ENCODE peak calls at places on chromosomes 11 and 22, in ten cellular contexts. One of them, this sample, is unnamed.

GRCh38 chr11:2387266-2387982 is 10.3 kb downstream of the CD81 start:
- DNase-seq in ELF-1: no peak
- DNase-seq in mesenteric fat pad: no peak
- DNase-seq in mammary epithelial cell: no peak
- DNase-seq in GM19239: no peak
- DNase-seq in cardiac muscle cell: no peak
- DNase-seq in heart right ventricle: no peak
- DNase-seq in stimulated activated CD4-positive, alpha-beta T cell treated with anti-CD3 and anti-CD28 coated beads, Interleukin-2, amount 100 ng/mL, for 48 hours: no peak
- DNase-seq in GM23248: peak; percentile 60
- DNase-seq in COR-L47: peak; percentile 32
- DNase-seq in this sample: no peak

GRCh38 chr11:60989108-60989650 is 17.7 kb downstream of the CD6 start:
- DNase-seq in ELF-1: no peak
- DNase-seq in mesenteric fat pad: no peak
- DNase-seq in mammary epithelial cell: no peak
- DNase-seq in GM19239: no peak
- DNase-seq in cardiac muscle cell: no peak
- DNase-seq in heart right ventricle: no peak
- DNase-seq in stimulated activated CD4-positive, alpha-beta T cell treated with anti-CD3 and anti-CD28 coated beads, Interleukin-2, amount 100 ng/mL, for 48 hours: no peak
- DNase-seq in GM23248: no peak
- DNase-seq in COR-L47: no peak
- DNase-seq in this sample: no peak

GRCh38 chr11:111045874-111046273 is 199.7 kb upstream of the POU2AF2 start:
- DNase-seq in ELF-1: no peak
- DNase-seq in mesenteric fat pad: no peak
- DNase-seq in mammary epithelial cell: no peak
- DNase-seq in GM19239: no peak
- DNase-seq in cardiac muscle cell: no peak
- DNase-seq in heart right ventricle: no peak
- DNase-seq in stimulated activated CD4-positive, alpha-beta T cell treated with anti-CD3 and anti-CD28 coated beads, Interleukin-2, amount 100 ng/mL, for 48 hours: no peak
- DNase-seq in GM23248: peak; percentile 7
- DNase-seq in COR-L47: no peak
- DNase-seq in this sample: no peak

GRCh38 chr11:126378763-126379162 is 23.3 kb downstream of the ST3GAL4 start:
- DNase-seq in ELF-1: no peak
- DNase-seq in mesenteric fat pad: no peak
- DNase-seq in mammary epithelial cell: no peak
- DNase-seq in GM19239: no peak
- DNase-seq in cardiac muscle cell: no peak
- DNase-seq in heart right ventricle: no peak
- DNase-seq in stimulated activated CD4-positive, alpha-beta T cell treated with anti-CD3 and anti-CD28 coated beads, Interleukin-2, amount 100 ng/mL, for 48 hours: no peak
- DNase-seq in GM23248: no peak
- DNase-seq in COR-L47: no peak
- DNase-seq in this sample: no peak

GRCh38 chr11:1660025-1660867 is 30.7 kb downstream of the KRTAP5-5 start:
- DNase-seq in ELF-1: no peak
- DNase-seq in mesenteric fat pad: peak; percentile 64
- DNase-seq in mammary epithelial cell: no peak
- DNase-seq in GM19239: no peak
- DNase-seq in cardiac muscle cell: no peak
- DNase-seq in heart right ventricle: no peak
- DNase-seq in stimulated activated CD4-positive, alpha-beta T cell treated with anti-CD3 and anti-CD28 coated beads, Interleukin-2, amount 100 ng/mL, for 48 hours: no peak
- DNase-seq in GM23248: no peak
- DNase-seq in COR-L47: no peak
- DNase-seq in this sample: no peak

GRCh38 chr22:38943181-38943580 is 14.2 kb upstream of the APOBEC3A start:
- DNase-seq in ELF-1: no peak
- DNase-seq in mesenteric fat pad: no peak
- DNase-seq in mammary epithelial cell: no peak
- DNase-seq in GM19239: no peak
- DNase-seq in cardiac muscle cell: no peak
- DNase-seq in heart right ventricle: no peak
- DNase-seq in stimulated activated CD4-positive, alpha-beta T cell treated with anti-CD3 and anti-CD28 coated beads, Interleukin-2, amount 100 ng/mL, for 48 hours: no peak
- DNase-seq in GM23248: no peak
- DNase-seq in COR-L47: no peak
- DNase-seq in this sample: no peak

GRCh38 chr11:119512373-119512772 is 89.4 kb upstream of the THY1 start:
- DNase-seq in ELF-1: no peak
- DNase-seq in mesenteric fat pad: no peak
- DNase-seq in mammary epithelial cell: no peak
- DNase-seq in GM19239: no peak
- DNase-seq in cardiac muscle cell: no peak
- DNase-seq in heart right ventricle: no peak
- DNase-seq in stimulated activated CD4-positive, alpha-beta T cell treated with anti-CD3 and anti-CD28 coated beads, Interleukin-2, amount 100 ng/mL, for 48 hours: no peak
- DNase-seq in GM23248: no peak
- DNase-seq in COR-L47: no peak
- DNase-seq in this sample: no peak

GRCh38 chr22:48570912-48571311 is 1256.8 kb downstream of the BRD1 start:
- DNase-seq in ELF-1: no peak
- DNase-seq in mesenteric fat pad: no peak
- DNase-seq in mammary epithelial cell: no peak
- DNase-seq in GM19239: no peak
- DNase-seq in cardiac muscle cell: no peak
- DNase-seq in heart right ventricle: no peak
- DNase-seq in stimulated activated CD4-positive, alpha-beta T cell treated with anti-CD3 and anti-CD28 coated beads, Interleukin-2, amount 100 ng/mL, for 48 hours: no peak
- DNase-seq in GM23248: no peak
- DNase-seq in COR-L47: no peak
- DNase-seq in this sample: no peak

GRCh38 chr11:72319261-72319660 is 75.3 kb upstream of the PHOX2A start:
- DNase-seq in ELF-1: no peak
- DNase-seq in mesenteric fat pad: no peak
- DNase-seq in mammary epithelial cell: no peak
- DNase-seq in GM19239: no peak
- DNase-seq in cardiac muscle cell: no peak
- DNase-seq in heart right ventricle: no peak
- DNase-seq in stimulated activated CD4-positive, alpha-beta T cell treated with anti-CD3 and anti-CD28 coated beads, Interleukin-2, amount 100 ng/mL, for 48 hours: no peak
- DNase-seq in GM23248: no peak
- DNase-seq in COR-L47: no peak
- DNase-seq in this sample: no peak

GRCh38 chr22:43812890-43813289 is 785 bp upstream of the EFCAB6 start:
- DNase-seq in ELF-1: no peak
- DNase-seq in mesenteric fat pad: no peak
- DNase-seq in mammary epithelial cell: no peak
- DNase-seq in GM19239: no peak
- DNase-seq in cardiac muscle cell: no peak
- DNase-seq in heart right ventricle: no peak
- DNase-seq in stimulated activated CD4-positive, alpha-beta T cell treated with anti-CD3 and anti-CD28 coated beads, Interleukin-2, amount 100 ng/mL, for 48 hours: no peak
- DNase-seq in GM23248: no peak
- DNase-seq in COR-L47: no peak
- DNase-seq in this sample: no peak

GRCh38 chr11:71188886-71189767 is 63.2 kb downstream of the SHANK2 start:
- DNase-seq in ELF-1: no peak
- DNase-seq in mesenteric fat pad: no peak
- DNase-seq in mammary epithelial cell: no peak
- DNase-seq in GM19239: no peak
- DNase-seq in cardiac muscle cell: no peak
- DNase-seq in heart right ventricle: no peak
- DNase-seq in stimulated activated CD4-positive, alpha-beta T cell treated with anti-CD3 and anti-CD28 coated beads, Interleukin-2, amount 100 ng/mL, for 48 hours: no peak
- DNase-seq in GM23248: no peak
- DNase-seq in COR-L47: no peak
- DNase-seq in this sample: no peak

GRCh38 chr22:25898707-25899365 is 156.8 kb downstream of the MYO18B start:
- DNase-seq in ELF-1: peak; percentile 11
- DNase-seq in mesenteric fat pad: no peak
- DNase-seq in mammary epithelial cell: no peak
- DNase-seq in GM19239: no peak
- DNase-seq in cardiac muscle cell: peak; percentile 26
- DNase-seq in heart right ventricle: no peak
- DNase-seq in stimulated activated CD4-positive, alpha-beta T cell treated with anti-CD3 and anti-CD28 coated beads, Interleukin-2, amount 100 ng/mL, for 48 hours: no peak
- DNase-seq in GM23248: no peak
- DNase-seq in COR-L47: no peak
- DNase-seq in this sample: no peak

GRCh38 chr11:74090701-74091100 is 80.1 kb downstream of the C2CD3 start:
- DNase-seq in ELF-1: peak; percentile 8
- DNase-seq in mesenteric fat pad: no peak
- DNase-seq in mammary epithelial cell: no peak
- DNase-seq in GM19239: no peak
- DNase-seq in cardiac muscle cell: no peak
- DNase-seq in heart right ventricle: no peak
- DNase-seq in stimulated activated CD4-positive, alpha-beta T cell treated with anti-CD3 and anti-CD28 coated beads, Interleukin-2, amount 100 ng/mL, for 48 hours: no peak
- DNase-seq in GM23248: peak; percentile 1
- DNase-seq in COR-L47: no peak
- DNase-seq in this sample: no peak

GRCh38 chr11:133942594-133942993 is 14.2 kb downstream of the IGSF9B start:
- DNase-seq in ELF-1: no peak
- DNase-seq in mesenteric fat pad: no peak
- DNase-seq in mammary epithelial cell: no peak
- DNase-seq in GM19239: no peak
- DNase-seq in cardiac muscle cell: no peak
- DNase-seq in heart right ventricle: no peak
- DNase-seq in stimulated activated CD4-positive, alpha-beta T cell treated with anti-CD3 and anti-CD28 coated beads, Interleukin-2, amount 100 ng/mL, for 48 hours: no peak
- DNase-seq in GM23248: no peak
- DNase-seq in COR-L47: no peak
- DNase-seq in this sample: no peak

GRCh38 chr11:12868315-12869073 is 140.6 kb upstream of the RASSF10 start:
- DNase-seq in ELF-1: no peak
- DNase-seq in mesenteric fat pad: no peak
- DNase-seq in mammary epithelial cell: no peak
- DNase-seq in GM19239: no peak
- DNase-seq in cardiac muscle cell: no peak
- DNase-seq in heart right ventricle: no peak
- DNase-seq in stimulated activated CD4-positive, alpha-beta T cell treated with anti-CD3 and anti-CD28 coated beads, Interleukin-2, amount 100 ng/mL, for 48 hours: no peak
- DNase-seq in GM23248: peak; percentile 66
- DNase-seq in COR-L47: no peak
- DNase-seq in this sample: no peak

GRCh38 chr11:26072612-26073011 is 259.3 kb upstream of the ANO3 start:
- DNase-seq in ELF-1: no peak
- DNase-seq in mesenteric fat pad: no peak
- DNase-seq in mammary epithelial cell: no peak
- DNase-seq in GM19239: no peak
- DNase-seq in cardiac muscle cell: no peak
- DNase-seq in heart right ventricle: no peak
- DNase-seq in stimulated activated CD4-positive, alpha-beta T cell treated with anti-CD3 and anti-CD28 coated beads, Interleukin-2, amount 100 ng/mL, for 48 hours: no peak
- DNase-seq in GM23248: no peak
- DNase-seq in COR-L47: no peak
- DNase-seq in this sample: no peak

GRCh38 chr11:121416909-121417567 is 35.1 kb upstream of the SORL1 start:
- DNase-seq in ELF-1: no peak
- DNase-seq in mesenteric fat pad: peak; percentile 90
- DNase-seq in mammary epithelial cell: peak; percentile 83
- DNase-seq in GM19239: no peak
- DNase-seq in cardiac muscle cell: no peak
- DNase-seq in heart right ventricle: peak; percentile 69
- DNase-seq in stimulated activated CD4-positive, alpha-beta T cell treated with anti-CD3 and anti-CD28 coated beads, Interleukin-2, amount 100 ng/mL, for 48 hours: peak; percentile 41
- DNase-seq in GM23248: peak; percentile 91
- DNase-seq in COR-L47: no peak
- DNase-seq in this sample: peak; percentile 60

GRCh38 chr11:65718964-65719492 is 1.6 kb downstream of the RNASEH2C start:
- DNase-seq in ELF-1: no peak
- DNase-seq in mesenteric fat pad: peak; percentile 83
- DNase-seq in mammary epithelial cell: peak; percentile 12
- DNase-seq in GM19239: no peak
- DNase-seq in cardiac muscle cell: no peak
- DNase-seq in heart right ventricle: no peak
- DNase-seq in stimulated activated CD4-positive, alpha-beta T cell treated with anti-CD3 and anti-CD28 coated beads, Interleukin-2, amount 100 ng/mL, for 48 hours: no peak
- DNase-seq in GM23248: peak; percentile 48
- DNase-seq in COR-L47: no peak
- DNase-seq in this sample: no peak

This sample was measured in GM04503.